ENCODE peak calls at places on chromosomes 3 and 15, in five cellular contexts. K, G, I, P and L are unnamed samples.

GRCh38 chr3:7877312-7877711 is 624.3 kb upstream of the LMCD1 start:
- DNase-seq in K (no peak), P (no peak), G (peak), I (no peak), L (no peak)

GRCh38 chr15:93478922-93479321 is 389.9 kb upstream of the RGMA start:
- DNase-seq in G (peak), I (no peak), K (no peak), P (no peak), L (no peak)

GRCh38 chr3:111252795-111253194 is 181.2 kb downstream of the NECTIN3 start:
- DNase-seq in I (peak), P (no peak), K (no peak), G (peak), L (no peak)

GRCh38 chr3:27253831-27254230 is 115.4 kb downstream of the NEK10 start:
- DNase-seq in K (no peak), G (peak), I (peak), P (no peak), L (no peak)

GRCh38 chr15:74319596-74320357 is 47.7 kb downstream of the CYP11A1 start:
- DNase-seq in G (no peak), K (no peak), P (no peak), I (no peak), L (no peak)

GRCh38 chr3:197186887-197187588 is 111.4 kb downstream of the DLG1 start:
- DNase-seq in P (no peak), K (no peak), G (peak), I (peak), L (no peak)

GRCh38 chr3:16975083-16975482 is 90.3 kb downstream of the PLCL2 start:
- DNase-seq in G (no peak), K (no peak), I (no peak), P (no peak), L (no peak)

GRCh38 chr15:66865622-66866611 is 163.9 kb downstream of the SMAD6 start:
- DNase-seq in K (no peak), P (no peak), G (no peak), I (no peak), L (no peak)

GRCh38 chr3:50502584-50503423 is 630 bp downstream of the CACNA2D2 start:
- DNase-seq in G (no peak), K (peak), I (peak), P (no peak), L (no peak)

GRCh38 chr3:63984391-63984790 is 38.9 kb downstream of the PSMD6 start:
- DNase-seq in K (no peak), G (no peak), I (no peak), P (no peak), L (no peak)

GRCh38 chr15:65832549-65833364 is 36.5 kb upstream of the RAB11A start:
- DNase-seq in K (peak), P (peak), G (peak), I (peak), L (peak)
- TF ChIP-seq CTCF in K (no peak), P (peak), G (no peak), I (no peak), L (no peak)

GRCh38 chr15:98382139-98382538 is 266.2 kb upstream of the IGF1R start:
- DNase-seq in I (no peak), G (no peak), P (no peak), K (no peak), L (no peak)
- TF ChIP-seq CTCF in I (no peak), G (no peak), P (no peak), K (no peak), L (no peak)

GRCh38 chr15:76333720-76334437 is 2.7 kb upstream of the ISL2 start:
- DNase-seq in K (no peak), P (no peak), I (peak), G (peak), L (no peak)
- TF ChIP-seq CTCF in K (no peak), P (peak), I (peak), G (peak), L (no peak)

DNA sequence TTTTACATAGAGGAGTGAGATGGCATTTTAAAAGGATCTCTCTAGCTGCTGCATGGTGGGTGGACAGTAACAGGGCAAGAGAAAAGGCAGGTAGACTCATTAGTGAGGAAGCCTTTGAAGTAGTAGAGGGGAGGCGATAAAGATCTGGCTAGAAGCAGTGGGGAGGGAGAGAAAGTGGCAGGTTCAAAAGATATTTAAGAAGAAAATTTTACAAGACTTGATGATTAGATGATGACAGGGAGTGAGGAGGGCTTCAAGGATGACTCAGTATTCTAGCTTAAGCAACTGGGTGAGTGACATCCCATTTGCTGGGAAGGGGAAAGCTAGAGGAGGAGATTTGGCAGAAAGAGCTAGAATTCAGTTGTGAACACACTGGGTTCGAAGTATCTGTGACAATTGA is 3.8 kb upstream of the BRPF1 start:
- DNase-seq in G (no peak), K (no peak), I (no peak), P (no peak), L (no peak)
- TF ChIP-seq CTCF in G (no peak), K (no peak), I (no peak), P (no peak), L (no peak)

DNA sequence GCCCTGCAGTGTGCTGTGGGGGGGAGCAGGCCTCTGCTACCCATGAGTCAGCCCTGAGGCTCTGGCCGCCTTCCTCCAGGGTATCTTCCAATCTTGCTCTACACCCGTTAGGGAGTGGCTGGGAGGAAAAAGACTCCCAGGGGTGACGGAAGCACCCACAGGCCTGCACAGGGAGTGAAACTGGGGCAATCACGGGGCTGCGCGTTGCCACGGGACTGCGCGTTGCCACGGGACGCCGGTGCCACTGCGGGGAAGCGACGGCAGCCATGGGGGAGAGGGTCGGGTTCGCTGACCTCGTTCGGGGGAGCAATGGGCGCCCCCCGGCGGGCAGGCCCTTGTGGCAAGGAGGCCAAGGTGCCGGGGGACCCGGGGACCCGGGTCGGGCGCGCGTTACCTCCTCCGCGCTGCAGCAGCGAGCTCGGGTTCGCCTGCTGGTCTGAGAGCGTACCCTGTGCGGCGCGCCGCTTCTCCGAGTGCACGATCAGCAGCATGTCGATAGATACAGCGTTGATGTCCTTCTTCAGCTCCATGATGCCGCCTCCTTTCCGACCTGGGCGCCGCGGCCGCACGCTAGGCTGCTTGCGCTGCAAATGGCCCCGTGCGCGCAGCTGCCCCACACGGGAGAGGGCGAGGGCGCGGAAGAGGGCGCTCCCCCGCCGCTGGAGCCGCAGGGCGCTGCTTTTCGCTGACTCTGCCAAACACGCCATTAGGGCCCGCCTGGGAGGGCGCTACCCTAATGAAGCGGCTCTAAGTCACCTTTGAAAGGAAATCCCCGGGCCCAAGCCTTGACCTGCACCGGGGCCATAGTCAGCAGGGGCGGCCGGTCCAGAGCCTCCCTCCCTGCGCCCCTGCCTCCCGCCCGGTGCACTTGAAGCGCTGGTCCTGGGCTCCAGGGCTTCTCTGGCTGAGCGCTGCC is at the start of gene KY:
- DNase-seq in P (peak), I (peak), G (peak), K (no peak), L (no peak)
- TF ChIP-seq CTCF in P (peak), I (peak), G (peak), K (no peak), L (no peak)

DNA sequence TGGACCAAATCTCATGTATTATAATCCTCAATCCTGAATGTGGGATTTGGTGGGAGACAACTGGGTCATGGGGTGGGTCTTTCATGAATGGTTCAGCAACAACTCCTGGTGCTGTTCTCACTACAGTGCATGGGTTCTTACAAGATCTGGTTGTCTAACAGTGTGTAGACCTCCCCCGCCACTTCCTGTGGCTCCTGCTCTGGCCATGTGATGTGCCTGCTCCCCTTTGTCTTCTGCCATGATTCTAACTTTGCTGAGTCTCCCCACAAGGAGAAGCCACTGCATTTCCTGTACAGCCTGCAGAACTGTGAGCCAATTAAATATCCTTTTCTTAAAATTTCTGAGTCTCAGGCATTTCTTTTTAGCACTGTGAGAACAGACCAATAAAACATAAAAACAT is 557.5 kb downstream of the GOLGA6L6 start:
- DNase-seq in P (no peak), K (no peak), G (no peak), I (no peak), L (no peak)
- TF ChIP-seq CTCF in P (no peak), K (no peak), G (no peak), I (no peak), L (no peak)

GRCh38 chr15:90799639-90800038 is 68.7 kb upstream of the FURIN start:
- DNase-seq in K (no peak), I (no peak), G (no peak), P (no peak), L (no peak)

GRCh38 chr15:90790561-90790960 is 73.4 kb downstream of the BLM start:
- DNase-seq in I (no peak), P (no peak), K (no peak), G (no peak), L (no peak)

GRCh38 chr15:90789496-90789895 is 72.3 kb downstream of the BLM start:
- DNase-seq in G (no peak), I (no peak), P (no peak), K (no peak), L (no peak)

GRCh38 chr15:90790057-90790456 is 72.9 kb downstream of the BLM start:
- DNase-seq in G (no peak), K (no peak), P (no peak), I (no peak), L (no peak)

GRCh38 chr15:90794538-90794937 is 73.8 kb upstream of the FURIN start:
- DNase-seq in I (no peak), K (no peak), G (no peak), P (no peak), L (no peak)
- TF ChIP-seq CTCF in I (no peak), K (no peak), G (no peak), P (no peak), L (no peak)

GRCh38 chr3:34106879-34107278 is 308.4 kb downstream of the PDCD6IP start:
- DNase-seq in P (no peak), G (peak), I (peak), K (no peak), L (no peak)
- TF ChIP-seq CTCF in P (no peak), G (no peak), I (peak), K (no peak), L (no peak)